ENCODE peak calls at places on chromosomes 1 and 21, in four cellular contexts. A is activated naive CD8-positive, alpha-beta T cell treated with anti-CD3 and anti-CD28 coated beads for 36 hours; K is BE2C; P is GM23248. R is an unnamed sample.

GRCh38 chr1:156281281-156282142 is 1.1 kb downstream of the SMG5 start:
- DNase-seq in A (peak), K (peak), P (peak), R (peak)

GRCh38 chr1:183287191-183287675 is 101.2 kb downstream of the LAMC2 start:
- DNase-seq in A (no peak), K (peak), P (peak), R (no peak)

GRCh38 chr1:173470608-173471007 is 6.5 kb upstream of the PRDX6 start:
- DNase-seq in A (no peak), K (no peak), P (no peak), R (no peak)

GRCh38 chr1:57362480-57362879 is 61.4 kb downstream of the DAB1 start:
- DNase-seq in A (no peak), K (no peak), P (no peak), R (no peak)

GRCh38 chr1:5340560-5341130 is 651.6 kb downstream of the NPHP4 start:
- DNase-seq in A (no peak), K (no peak), P (no peak), R (no peak)

GRCh38 chr1:174428033-174428432 is 19.7 kb upstream of the GPR52 start:
- DNase-seq in A (no peak), K (no peak), P (no peak), R (no peak)

GRCh38 chr1:217495249-217495648 is 135.6 kb downstream of the GPATCH2 start:
- DNase-seq in A (no peak), K (no peak), P (no peak), R (peak)

GRCh38 chr1:64745181-64745985 is 508 bp downstream of the RAVER2 start:
- DNase-seq in A (peak), K (peak), P (peak), R (peak)

GRCh38 chr21:33246506-33246905 is 16.8 kb downstream of the IFNAR2 start:
- DNase-seq in A (no peak), K (no peak), P (no peak), R (no peak)

GRCh38 chr1:199821029-199821779 is 206.3 kb upstream of the NR5A2 start:
- DNase-seq in A (no peak), K (no peak), P (peak), R (no peak)

GRCh38 chr1:37347104-37347503 is 127.3 kb upstream of the ZC3H12A start:
- DNase-seq in A (no peak), K (no peak), P (no peak), R (no peak)

GRCh38 chr1:177710973-177711372 is 258.9 kb downstream of the SEC16B start:
- DNase-seq in A (no peak), K (no peak), P (no peak), R (no peak)

GRCh38 chr1:53878492-53879105 is 11.0 kb downstream of the YIPF1 start:
- DNase-seq in A (no peak), K (no peak), P (peak), R (peak)

GRCh38 chr1:205774277-205775014 is 836 bp downstream of the RAB29 start:
- DNase-seq in A (peak), K (peak), P (peak), R (peak)

GRCh38 chr1:197911172-197911856 is 5.9 kb upstream of the LHX9 start:
- DNase-seq in A (no peak), K (peak), P (peak), R (peak)

GRCh38 chr1:248194117-248194516 is 2.9 kb upstream of the OR2M3 start:
- DNase-seq in A (no peak), K (no peak), P (no peak), R (no peak)

GRCh38 chr1:177847843-177848242 is 122.0 kb downstream of the SEC16B start:
- DNase-seq in A (no peak), K (no peak), P (peak), R (no peak)

GRCh38 chr1:89739013-89739843 is 81.6 kb upstream of the LRRC8D start:
- DNase-seq in A (peak), K (no peak), P (peak), R (peak)

GRCh38 chr1:79353224-79353623 is 346.7 kb upstream of the ADGRL4 start:
- DNase-seq in A (peak), K (peak), P (peak), R (peak)

GRCh38 chr21:29298348-29299045 is at the start of gene BACH1:
- DNase-seq in A (peak), K (peak), P (peak), R (peak)

GRCh38 chr1:93148001-93148400 is 32.2 kb downstream of the TMED5 start:
- DNase-seq in A (no peak), K (no peak), P (peak), R (no peak)

GRCh38 chr1:22522221-22522743 is 41.0 kb upstream of the EPHA8 start:
- DNase-seq in A (no peak), K (no peak), P (no peak), R (no peak)

GRCh38 chr21:15057290-15057689 is 7.5 kb downstream of the NRIP1 start:
- DNase-seq in A (no peak), K (peak), P (no peak), R (no peak)

GRCh38 chr1:61852693-61853060 is 110.4 kb downstream of the PATJ start:
- DNase-seq in A (no peak), K (no peak), P (no peak), R (no peak)

GRCh38 chr1:51541313-51542050 is 22.4 kb upstream of the EPS15 start:
- DNase-seq in A (no peak), K (no peak), P (peak), R (no peak)

GRCh38 chr1:156115514-156116374 is 1.2 kb downstream of the LMNA start:
- DNase-seq in A (no peak), K (peak), P (peak), R (no peak)

GRCh38 chr21:42191978-42192595 is 26.9 kb upstream of the ABCG1 start:
- DNase-seq in A (no peak), K (no peak), P (no peak), R (no peak)

GRCh38 chr1:197485790-197486189 is 217.7 kb downstream of the CRB1 start:
- DNase-seq in A (no peak), K (no peak), P (no peak), R (no peak)

GRCh38 chr21:34888569-34889286 is 160.4 kb downstream of the RUNX1 start:
- DNase-seq in A (peak), K (peak), P (peak), R (peak)

GRCh38 chr1:218164111-218164929 is 120.8 kb upstream of the RRP15 start:
- DNase-seq in A (no peak), K (peak), P (peak), R (peak)

GRCh38 chr1:1974834-1975233 is 28.8 kb downstream of the CFAP74 start:
- DNase-seq in A (no peak), K (no peak), P (no peak), R (no peak)

GRCh38 chr1:92709738-92710137 is 75.2 kb downstream of the EVI5 start:
- DNase-seq in A (no peak), K (peak), P (peak), R (no peak)

GRCh38 chr1:187079330-187079729 is 250.6 kb downstream of the PLA2G4A start:
- DNase-seq in A (no peak), K (no peak), P (no peak), R (no peak)

GRCh38 chr1:32806910-32807523 is 10.1 kb downstream of the YARS1 start:
- DNase-seq in A (no peak), K (peak), P (no peak), R (no peak)